ENCODE peak calls at places on chromosomes 2 and 18, in four cellular contexts. J is K562, Q is HepG2, Z is GM12878. T is an unnamed sample.

GRCh38 chr2:196322963-196323810 is 151.8 kb upstream of the STK17B start:
- DNase-seq in J (no peak), Q (no peak), Z (no peak), T (no peak)

GRCh38 chr2:88521445-88522070 is 69.1 kb upstream of the FOXI3 start:
- DNase-seq in J (no peak), Q (no peak), Z (no peak), T (no peak)

GRCh38 chr2:210681481-210681880 is 125.1 kb downstream of the CPS1 start:
- DNase-seq in J (no peak), Q (no peak), Z (no peak), T (no peak)

GRCh38 chr2:239443666-239444567 is 43.1 kb upstream of the HDAC4 start:
- DNase-seq in J (no peak), Q (peak), Z (no peak), T (peak)

GRCh38 chr18:23204589-23205235 is 69.4 kb downstream of the CABLES1 start:
- DNase-seq in J (no peak), Q (no peak), Z (no peak), T (no peak)

GRCh38 chr2:23584054-23584745 is 199.2 kb downstream of the KLHL29 start:
- DNase-seq in J (no peak), Q (no peak), Z (no peak), T (no peak)

GRCh38 chr18:47730795-47731194 is 199.7 kb downstream of the SMAD2 start:
- DNase-seq in J (no peak), Q (no peak), Z (no peak), T (no peak)

GRCh38 chr18:63586966-63587365 is at the start of gene SERPINB13:
- DNase-seq in J (no peak), Q (no peak), Z (no peak), T (no peak)

GRCh38 chr2:53253244-53253643 is 514.4 kb upstream of the CHAC2 start:
- DNase-seq in J (no peak), Q (no peak), Z (no peak), T (no peak)

GRCh38 chr2:65316072-65316471 is 88.4 kb downstream of the ACTR2 start:
- DNase-seq in J (no peak), Q (no peak), Z (no peak), T (no peak)

GRCh38 chr2:231627384-231628156 is 34.9 kb downstream of the TEX44 start:
- DNase-seq in J (no peak), Q (no peak), Z (no peak), T (no peak)

GRCh38 chr2:42923632-42924425 is 131.4 kb upstream of the HAAO start:
- DNase-seq in J (no peak), Q (no peak), Z (no peak), T (no peak)

GRCh38 chr2:120504936-120505705 is 159.2 kb downstream of the INHBB start:
- DNase-seq in J (no peak), Q (no peak), Z (no peak), T (no peak)

GRCh38 chr2:60555066-60555793 is 1.8 kb upstream of the BCL11A start:
- DNase-seq in J (peak), Q (peak), Z (no peak), T (peak)

GRCh38 chr2:239605409-239605808 is 204.6 kb upstream of the HDAC4 start:
- DNase-seq in J (no peak), Q (no peak), Z (no peak), T (no peak)

GRCh38 chr18:23569299-23570063 is 16.8 kb downstream of the NPC1 start:
- DNase-seq in J (no peak), Q (peak), Z (no peak), T (no peak)

GRCh38 chr2:22894761-22895160 is 490.2 kb upstream of the KLHL29 start:
- DNase-seq in J (no peak), Q (no peak), Z (no peak), T (no peak)

GRCh38 chr2:8534729-8535397 is 147.0 kb upstream of the ID2 start:
- DNase-seq in J (peak), Q (peak), Z (no peak), T (no peak)

GRCh38 chr2:56749152-56749752 is 565.5 kb downstream of the CCDC85A start:
- DNase-seq in J (no peak), Q (peak), Z (no peak), T (peak)

GRCh38 chr2:219289537-219290361 is 10.6 kb downstream of the DNAJB2 start:
- DNase-seq in J (no peak), Q (no peak), Z (no peak), T (no peak)

GRCh38 chr2:239292531-239292930 is 108.3 kb downstream of the HDAC4 start:
- DNase-seq in J (no peak), Q (no peak), Z (no peak), T (no peak)

GRCh38 chr2:153455403-153455802 is 23.2 kb downstream of the RPRM start:
- DNase-seq in J (no peak), Q (no peak), Z (no peak), T (no peak)

GRCh38 chr2:223887127-223887526 is 49.7 kb upstream of the AP1S3 start:
- DNase-seq in J (no peak), Q (peak), Z (no peak), T (no peak)

GRCh38 chr18:57561728-57562423 is 24.6 kb downstream of the FECH start:
- DNase-seq in J (peak), Q (peak), Z (no peak), T (peak)
- TF ChIP-seq POLR2AphosphoS2 in J (no peak), Q (no peak), Z (no peak), T (no peak)

GRCh38 chr2:136137982-136138381 is 20.0 kb upstream of the CXCR4 start:
- DNase-seq in J (no peak), Q (no peak), Z (no peak), T (no peak)
- TF ChIP-seq POLR2AphosphoS2 in J (no peak), Q (no peak), Z (no peak), T (no peak)

GRCh38 chr2:162327134-162327769 is 8.8 kb upstream of the IFIH1 start:
- DNase-seq in J (peak), Q (no peak), Z (no peak), T (no peak)
- TF ChIP-seq POLR2AphosphoS2 in J (no peak), Q (no peak), Z (no peak), T (no peak)

DNA sequence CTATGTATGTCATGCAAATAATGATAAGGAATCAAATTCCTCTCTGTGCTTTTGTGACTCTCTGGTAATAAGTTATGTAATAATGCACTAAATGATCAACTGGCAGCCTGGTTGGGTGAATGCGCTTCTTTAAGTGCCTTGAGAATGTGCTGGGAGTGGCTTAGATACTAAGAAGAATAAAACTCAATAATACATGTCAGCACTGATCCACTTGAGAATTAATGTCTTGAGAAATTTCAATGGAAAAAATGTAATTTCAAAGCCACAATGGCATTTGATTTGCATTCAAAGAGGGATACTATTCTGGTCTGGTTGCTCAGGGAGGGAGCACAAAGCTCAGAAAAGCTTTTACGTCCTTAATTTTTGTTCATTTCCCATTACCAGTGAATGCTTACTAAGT is 137.7 kb upstream of the MMADHC start:
- DNase-seq in J (no peak), Q (no peak), Z (no peak), T (no peak)
- TF ChIP-seq POLR2AphosphoS2 in J (no peak), Q (no peak), Z (no peak), T (no peak)

T was measured in A549.